ENCODE peak calls at places on chromosomes 16 and 17, in eight cellular contexts. Y is pancreas; A is stimulated activated naive CD8-positive, alpha-beta T cell treated with anti-CD3 and anti-CD28 coated beads, Interleukin-15, amount 100 ng/mL, for 72 hours; G is T-helper 1 cell; Z is right cardiac atrium; N is COR-L47; M is PC-3; F is ELR. V is an unnamed sample.

GRCh38 chr17:17675925-17676534 is 5.2 kb upstream of the RAI1 start:
- DNase-seq in Y (no peak), A (no peak), G (no peak), Z (no peak), N (no peak), M (peak), F (peak), V (peak)

GRCh38 chr16:69276143-69277115 is 34.7 kb upstream of the VPS4A start:
- DNase-seq in Y (no peak), A (no peak), G (no peak), Z (peak), N (no peak), M (no peak), F (peak), V (no peak)

GRCh38 chr17:3843935-3844516 is 2.0 kb downstream of the NCBP3 start:
- DNase-seq in Y (no peak), A (peak), G (no peak), Z (peak), N (no peak), M (peak), F (peak), V (peak)

GRCh38 chr16:13060932-13061331 is 159.5 kb downstream of the SHISA9 start:
- DNase-seq in Y (no peak), A (no peak), G (no peak), Z (no peak), N (no peak), M (no peak), F (no peak), V (no peak)

GRCh38 chr16:73418746-73419145 is 370.8 kb upstream of the ZFHX3 start:
- DNase-seq in Y (no peak), A (no peak), G (no peak), Z (no peak), N (no peak), M (no peak), F (no peak), V (no peak)

GRCh38 chr17:80068301-80069160 is 32.1 kb downstream of the CCDC40 start:
- DNase-seq in Y (peak), A (no peak), G (no peak), Z (peak), N (no peak), M (peak), F (peak), V (peak)

GRCh38 chr16:78879046-78879445 is 721.5 kb downstream of the MAF start:
- DNase-seq in Y (no peak), A (no peak), G (no peak), Z (no peak), N (no peak), M (no peak), F (no peak), V (no peak)

GRCh38 chr16:86354641-86355040 is 155.7 kb upstream of the FOXF1 start:
- DNase-seq in Y (no peak), A (no peak), G (no peak), Z (no peak), N (no peak), M (no peak), F (peak), V (no peak)

GRCh38 chr16:84720180-84720579 is 20.4 kb downstream of the USP10 start:
- DNase-seq in Y (no peak), A (no peak), G (no peak), Z (no peak), N (no peak), M (no peak), F (no peak), V (no peak)

GRCh38 chr17:79933863-79934652 is 94.8 kb upstream of the CBX4 start:
- DNase-seq in Y (no peak), A (no peak), G (no peak), Z (no peak), N (no peak), M (peak), F (peak), V (peak)

GRCh38 chr17:58755577-58756245 is at the start of gene PPM1E:
- DNase-seq in Y (peak), A (peak), G (no peak), Z (peak), N (peak), M (peak), F (peak), V (peak)

GRCh38 chr16:11052080-11052808 is 107.9 kb downstream of the CLEC16A start:
- DNase-seq in Y (no peak), A (peak), G (no peak), Z (no peak), N (no peak), M (no peak), F (no peak), V (peak)

GRCh38 chr17:4849011-4849536 is 15.9 kb downstream of the MINK1 start:
- DNase-seq in Y (no peak), A (no peak), G (no peak), Z (no peak), N (no peak), M (peak), F (peak), V (peak)

GRCh38 chr16:11035096-11035495 is 90.7 kb downstream of the CLEC16A start:
- DNase-seq in Y (no peak), A (no peak), G (no peak), Z (no peak), N (no peak), M (no peak), F (no peak), V (no peak)

GRCh38 chr17:44324092-44324570 is 492 bp downstream of the SLC25A39 start:
- DNase-seq in Y (peak), A (no peak), G (no peak), Z (no peak), N (no peak), M (peak), F (peak), V (peak)

GRCh38 chr16:50376997-50377396 is 8.2 kb upstream of the BRD7 start:
- DNase-seq in Y (no peak), A (no peak), G (no peak), Z (no peak), N (no peak), M (no peak), F (no peak), V (no peak)

GRCh38 chr16:77918792-77919707 is 103.3 kb upstream of the CLEC3A start:
- DNase-seq in Y (no peak), A (no peak), G (no peak), Z (no peak), N (peak), M (no peak), F (no peak), V (no peak)

GRCh38 chr16:4792951-4793513 is 2.1 kb upstream of the SMIM22 start:
- DNase-seq in Y (no peak), A (no peak), G (no peak), Z (peak), N (no peak), M (no peak), F (no peak), V (no peak)

GRCh38 chr17:2695961-2696760 is 15.4 kb downstream of the CLUH start:
- DNase-seq in Y (no peak), A (no peak), G (no peak), Z (no peak), N (no peak), M (no peak), F (no peak), V (no peak)

GRCh38 chr16:82585675-82586074 is 41.1 kb upstream of the CDH13 start:
- DNase-seq in Y (no peak), A (no peak), G (no peak), Z (no peak), N (no peak), M (no peak), F (peak), V (no peak)

GRCh38 chr16:88318521-88318920 is 64.2 kb upstream of the ZNF469 start:
- DNase-seq in Y (no peak), A (no peak), G (no peak), Z (no peak), N (no peak), M (no peak), F (no peak), V (no peak)

GRCh38 chr17:51045616-51046526 is 74.8 kb downstream of the SPAG9 start:
- DNase-seq in Y (no peak), A (no peak), G (no peak), Z (no peak), N (peak), M (no peak), F (no peak), V (no peak)

GRCh38 chr17:9434502-9435113 is 141.0 kb downstream of the STX8 start:
- DNase-seq in Y (no peak), A (no peak), G (no peak), Z (no peak), N (no peak), M (no peak), F (no peak), V (peak)

GRCh38 chr17:45998987-45999899 is at the start of gene STH:
- DNase-seq in Y (no peak), A (no peak), G (no peak), Z (no peak), N (no peak), M (no peak), F (no peak), V (no peak)

GRCh38 chr17:47188266-47188665 is 829 bp downstream of the CDC27 start:
- DNase-seq in Y (no peak), A (no peak), G (no peak), Z (no peak), N (peak), M (peak), F (peak), V (peak)

GRCh38 chr16:1199342-1200013 is 25.6 kb downstream of the TPSG1 start:
- DNase-seq in Y (no peak), A (no peak), G (no peak), Z (no peak), N (no peak), M (no peak), F (no peak), V (no peak)

GRCh38 chr16:67481561-67482259 is 753 bp upstream of the ATP6V0D1 start:
- DNase-seq in Y (peak), A (peak), G (no peak), Z (peak), N (no peak), M (no peak), F (peak), V (no peak)

GRCh38 chr17:4072487-4073157 is 70.2 kb downstream of the ZZEF1 start:
- DNase-seq in Y (no peak), A (no peak), G (no peak), Z (no peak), N (no peak), M (peak), F (peak), V (no peak)

GRCh38 chr17:70022175-70022574 is 52.9 kb upstream of the KCNJ16 start:
- DNase-seq in Y (no peak), A (no peak), G (no peak), Z (no peak), N (no peak), M (no peak), F (no peak), V (peak)

GRCh38 chr17:29369831-29370735 is 20.1 kb upstream of the TAOK1 start:
- DNase-seq in Y (no peak), A (peak), G (peak), Z (peak), N (peak), M (peak), F (peak), V (peak)

GRCh38 chr16:371729-372521 is 1.6 kb upstream of the MRPL28 start:
- DNase-seq in Y (peak), A (no peak), G (no peak), Z (peak), N (no peak), M (no peak), F (no peak), V (no peak)

GRCh38 chr17:45438931-45439610 is 6.4 kb upstream of the ARHGAP27 start:
- DNase-seq in Y (no peak), A (no peak), G (no peak), Z (no peak), N (no peak), M (peak), F (no peak), V (peak)

GRCh38 chr17:29084476-29085148 is 41.7 kb downstream of the PIPOX start:
- DNase-seq in Y (no peak), A (no peak), G (no peak), Z (no peak), N (peak), M (no peak), F (no peak), V (no peak)

GRCh38 chr16:1538804-1539520 is 5.5 kb downstream of the TMEM204 start:
- DNase-seq in Y (peak), A (peak), G (no peak), Z (peak), N (no peak), M (no peak), F (no peak), V (no peak)

GRCh38 chr17:57355090-57355859 is 99.0 kb downstream of the MSI2 start:
- DNase-seq in Y (no peak), A (no peak), G (no peak), Z (no peak), N (no peak), M (no peak), F (no peak), V (no peak)

GRCh38 chr16:27109666-27110523 is 43.2 kb downstream of the C16orf82 start:
- DNase-seq in Y (peak), A (peak), G (peak), Z (peak), N (no peak), M (peak), F (peak), V (peak)

GRCh38 chr17:42347198-42347597 is 41.0 kb downstream of the STAT3 start:
- DNase-seq in Y (peak), A (no peak), G (no peak), Z (no peak), N (no peak), M (no peak), F (peak), V (peak)

GRCh38 chr16:30472328-30472942 is at the start of gene ITGAL:
- DNase-seq in Y (no peak), A (peak), G (peak), Z (peak), N (no peak), M (no peak), F (no peak), V (no peak)